ENCODE peak calls at places on chromosomes 3 and 15, in five cellular contexts. L is esophagus muscularis mucosa, I is endodermal cell, M is upper lobe of right lung, G is AG09309. X is an unnamed sample.

GRCh38 chr3:157274644-157275137 is 114.7 kb upstream of the CCNL1 start:
- DNase-seq in G (peak; percentile 57), I (peak; percentile 49), M (no peak), L (no peak), X (no peak)

GRCh38 chr3:6861331-6861988 is 545 bp downstream of the GRM7 start:
- DNase-seq in M (no peak), I (peak; percentile 82), G (no peak), L (no peak), X (no peak)

GRCh38 chr15:89179966-89180875 is 41.2 kb downstream of the RLBP1 start:
- DNase-seq in G (peak; percentile 51), I (no peak), M (no peak), L (no peak), X (no peak)

GRCh38 chr3:156356537-156357363 is 198.2 kb downstream of the SSR3 start:
- DNase-seq in M (no peak), L (no peak), G (no peak), I (no peak), X (no peak)

GRCh38 chr3:43747641-43748040 is 56.9 kb downstream of the ABHD5 start:
- DNase-seq in I (peak; percentile 46), L (no peak), G (no peak), M (no peak), X (no peak)

GRCh38 chr15:74036271-74037170 is 42.0 kb downstream of the PML start:
- DNase-seq in L (no peak), I (peak; percentile 95), G (no peak), M (no peak), X (peak; percentile 23)

GRCh38 chr15:75008249-75009017 is 13.1 kb downstream of the SCAMP5 start:
- DNase-seq in L (no peak), M (no peak), I (no peak), G (no peak), X (no peak)

GRCh38 chr3:195015021-195015420 is 255.9 kb downstream of the XXYLT1 start:
- DNase-seq in M (peak; percentile 18), G (peak; percentile 4), L (no peak), I (no peak), X (no peak)

GRCh38 chr3:45596290-45596791 is 1.8 kb downstream of the LIMD1 start:
- DNase-seq in L (no peak), G (no peak), I (no peak), M (no peak), X (no peak)

GRCh38 chr15:58962662-58963565 is 24.5 kb upstream of the RNF111 start:
- DNase-seq in M (no peak), L (no peak), G (no peak), I (no peak), X (no peak)

GRCh38 chr15:58699769-58700168 is 49.7 kb downstream of the ADAM10 start:
- DNase-seq in M (no peak), L (no peak), G (no peak), I (no peak), X (no peak)

GRCh38 chr15:45454825-45455224 is 67.7 kb downstream of the SLC30A4 start:
- DNase-seq in L (no peak), M (peak; percentile 87), G (peak; percentile 92), I (no peak), X (peak; percentile 78)

GRCh38 chr15:33309602-33310276 is 1.0 kb upstream of the RYR3 start:
- DNase-seq in M (no peak), G (no peak), I (peak; percentile 91), L (peak; percentile 75), X (no peak)

GRCh38 chr3:44805960-44806359 is 44.4 kb downstream of the KIF15 start:
- DNase-seq in I (no peak), G (no peak), M (no peak), L (no peak), X (no peak)

GRCh38 chr15:81419304-81419943 is 45.4 kb upstream of the TMC3 start:
- DNase-seq in M (no peak), L (no peak), G (no peak), I (peak; percentile 67), X (no peak)

GRCh38 chr3:159844383-159844730 is 144.3 kb upstream of the IL12A start:
- DNase-seq in L (no peak), I (no peak), M (no peak), G (no peak), X (no peak)

GRCh38 chr3:127652246-127652995 is 20.3 kb upstream of the ABTB1 start:
- DNase-seq in G (no peak), I (peak; percentile 91), L (no peak), M (peak; percentile 66), X (no peak)

GRCh38 chr15:65829150-65829764 is 37.2 kb upstream of the DENND4A start:
- DNase-seq in M (no peak), G (no peak), L (no peak), I (peak; percentile 49), X (no peak)

GRCh38 chr3:23046536-23046935 is 156.6 kb upstream of the UBE2E2 start:
- DNase-seq in G (no peak), L (no peak), I (peak; percentile 47), M (no peak), X (no peak)

GRCh38 chr15:77044228-77045042 is 26.5 kb downstream of the TSPAN3 start:
- DNase-seq in I (no peak), M (no peak), L (peak; percentile 80), G (no peak), X (no peak)

GRCh38 chr15:99305761-99306505 is 54.7 kb downstream of the LRRC28 start:
- DNase-seq in I (no peak), M (no peak), G (peak; percentile 62), L (no peak), X (peak; percentile 83)

GRCh38 chr3:137647179-137647578 is 116.9 kb upstream of the SOX14 start:
- DNase-seq in M (no peak), G (no peak), L (no peak), I (peak; percentile 81), X (no peak)
- H3K4me3 ChIP-seq in M (no peak overlapping the region), G (no peak overlapping the region), L (no peak overlapping the region), I (no peak overlapping the region), X (no peak overlapping the region)

DNA sequence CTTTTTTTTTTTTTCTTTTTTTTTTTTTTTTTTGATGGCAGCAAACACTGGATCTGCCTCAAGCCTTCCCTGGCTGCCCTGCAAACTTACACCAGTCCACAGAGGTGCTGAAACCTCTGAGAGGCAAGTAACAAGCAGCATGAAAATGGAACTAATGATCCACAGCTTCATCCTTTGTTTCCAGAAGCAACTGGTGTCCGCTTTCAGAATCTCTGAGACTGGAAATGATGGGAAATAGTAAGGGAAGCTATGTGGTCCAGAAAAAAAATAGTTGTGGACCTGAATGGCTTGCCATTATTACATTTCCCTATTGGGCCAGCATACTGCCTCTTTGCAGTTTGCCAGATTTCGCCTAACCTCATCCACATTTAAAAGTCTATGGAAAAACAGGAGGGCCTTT is 134.2 kb downstream of the TMCO5A start:
- DNase-seq in M (no peak), G (no peak), L (no peak), I (no peak), X (no peak)
- H3K4me3 ChIP-seq in M (peak overlapping the region; percentile 4), G (peak overlapping the region; percentile 27), L (no peak overlapping the region), I (no peak overlapping the region), X (no peak overlapping the region)

DNA sequence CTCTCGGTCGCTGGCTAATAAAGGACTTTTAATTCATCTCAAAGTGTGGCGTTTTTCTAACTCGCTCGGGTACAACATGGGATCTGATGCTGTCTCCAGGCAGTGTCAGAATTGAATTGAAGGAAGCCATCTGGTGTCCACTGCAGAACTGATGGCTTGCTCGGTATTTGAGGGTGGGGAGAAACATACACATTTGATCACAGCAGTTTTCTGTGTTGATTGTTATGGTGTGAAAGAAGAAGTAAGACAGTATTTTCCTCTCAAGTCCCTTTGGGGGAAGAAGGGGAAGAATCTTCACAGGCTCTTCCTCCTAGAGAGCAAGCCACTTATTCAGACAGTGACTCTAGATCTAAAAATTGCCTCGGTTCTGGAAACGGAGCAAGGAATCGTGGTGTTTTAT is 15.1 kb upstream of the MCCC1 start:
- DNase-seq in L (no peak), M (no peak), G (no peak), I (no peak), X (no peak)
- H3K4me3 ChIP-seq in L (no peak overlapping the region), M (no peak overlapping the region), G (no peak overlapping the region), I (peak overlapping the region; percentile 68), X (no peak overlapping the region)

DNA sequence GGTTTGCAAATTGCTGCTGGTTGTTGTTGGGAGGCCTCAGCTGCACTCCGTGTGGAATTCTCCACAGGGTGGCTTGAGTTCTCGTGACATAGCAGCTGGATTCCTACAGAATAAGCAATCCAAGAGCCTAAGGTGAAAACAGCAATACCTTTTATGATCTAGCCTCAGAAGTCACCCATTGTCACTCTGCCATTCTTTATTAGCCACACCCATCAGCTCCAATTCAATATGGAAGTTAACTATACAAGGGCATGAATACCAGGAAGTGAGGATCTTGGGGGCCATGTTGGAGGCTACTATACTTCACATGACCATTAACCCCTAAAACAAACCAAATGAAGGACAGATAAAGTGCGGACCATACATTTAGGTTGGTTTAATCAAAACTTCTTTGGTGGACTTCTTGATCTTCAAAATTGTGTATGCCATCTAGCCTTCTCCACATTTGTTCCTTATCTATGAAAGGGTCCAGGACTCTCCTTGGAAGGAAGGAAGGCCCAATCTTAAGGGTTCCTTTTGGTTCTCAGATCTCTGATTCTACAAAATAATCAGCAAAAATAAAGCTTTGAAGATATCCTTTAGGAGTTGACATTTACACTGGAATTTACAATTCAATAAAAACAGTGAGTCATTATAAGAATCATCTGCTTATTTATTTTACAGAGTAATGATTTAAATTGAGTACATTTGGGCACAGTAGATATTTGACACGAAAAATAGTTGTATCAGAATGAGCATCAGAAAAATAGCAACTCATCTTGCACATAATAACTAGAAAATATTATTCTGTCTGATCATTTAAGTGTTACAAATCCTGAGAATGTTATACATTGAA is 21.5 kb downstream of the CIAO2A start:
- DNase-seq in M (no peak), L (no peak), I (no peak), G (no peak), X (no peak)
- H3K4me3 ChIP-seq in M (no peak overlapping the region), L (no peak overlapping the region), I (no peak overlapping the region), G (no peak overlapping the region), X (no peak overlapping the region)